ENCODE peak calls at places on chromosomes 13 and 19, in nine cellular contexts. K is lower lobe of right lung; G is stomach; W is NT2/D1; Z is transverse colon; N is lung; A is CD8-positive, alpha-beta memory T cell; L is heart right ventricle; S is IMR-90. O is an unnamed sample. For H3K27me3 and H3K36me3, the result is how much of the 10 kb centered on the place peaks cover.

GRCh38 chr19:15378529-15379082 is 981 bp downstream of the AKAP8 start:
- DNase-seq in G (peak), Z (peak), N (peak), K (peak), S (peak), A (peak), W (peak), L (no peak), O (peak)

GRCh38 chr13:25659091-25659502 is 287.3 kb downstream of the ATP8A2 start:
- DNase-seq in G (peak), L (no peak), N (no peak), A (no peak), W (no peak), Z (no peak), S (no peak), K (no peak), O (peak)

GRCh38 chr13:60226507-60226906 is 62.8 kb upstream of the DIAPH3 start:
- DNase-seq in W (no peak), A (no peak), N (no peak), G (no peak), L (no peak), Z (peak), S (peak), K (no peak), O (peak)

GRCh38 chr13:50909605-50910482 is at the start of gene RNASEH2B:
- DNase-seq in K (peak), N (peak), Z (peak), G (peak), S (peak), W (no peak), L (peak), A (peak), O (peak)

GRCh38 chr13:101025925-101026324 is 351.3 kb upstream of the TMTC4 start:
- DNase-seq in S (no peak), K (no peak), A (no peak), Z (no peak), N (no peak), W (no peak), L (no peak), G (no peak), O (no peak)

GRCh38 chr13:46053162-46054012 is 841 bp upstream of the ZC3H13 start:
- DNase-seq in W (no peak), K (no peak), A (no peak), G (no peak), Z (no peak), S (no peak), L (no peak), N (no peak), O (no peak)

GRCh38 chr19:17405250-17406038 is at the start of gene BST2:
- DNase-seq in W (no peak), S (peak), A (peak), K (peak), L (peak), Z (peak), G (peak), N (peak), O (no peak)

GRCh38 chr13:36530050-36530789 is 97.9 kb downstream of the CCNA1 start:
- DNase-seq in W (no peak), G (no peak), A (no peak), L (no peak), Z (no peak), K (peak), S (no peak), N (peak), O (peak)

GRCh38 chr19:48614436-48615144 is at the start of gene FAM83E:
- DNase-seq in Z (peak), S (no peak), W (no peak), A (no peak), K (peak), G (peak), N (peak), L (no peak), O (peak)

GRCh38 chr19:40603071-40603718 is 2.0 kb downstream of the LTBP4 start:
- DNase-seq in A (no peak), G (no peak), W (no peak), S (peak), L (no peak), N (no peak), K (no peak), Z (no peak), O (peak)

GRCh38 chr19:40598918-40599307 is 2.3 kb upstream of the LTBP4 start:
- DNase-seq in W (no peak), K (no peak), L (no peak), S (no peak), A (no peak), N (no peak), Z (no peak), G (no peak), O (no peak)

GRCh38 chr19:40599331-40600085 is 1.7 kb upstream of the LTBP4 start:
- DNase-seq in A (no peak), G (no peak), K (no peak), N (no peak), L (peak), W (no peak), S (no peak), Z (no peak), O (peak)

GRCh38 chr19:40600086-40600917 is 867 bp upstream of the LTBP4 start:
- DNase-seq in Z (no peak), G (no peak), S (no peak), N (no peak), L (peak), A (no peak), W (no peak), K (no peak), O (no peak)

DNA sequence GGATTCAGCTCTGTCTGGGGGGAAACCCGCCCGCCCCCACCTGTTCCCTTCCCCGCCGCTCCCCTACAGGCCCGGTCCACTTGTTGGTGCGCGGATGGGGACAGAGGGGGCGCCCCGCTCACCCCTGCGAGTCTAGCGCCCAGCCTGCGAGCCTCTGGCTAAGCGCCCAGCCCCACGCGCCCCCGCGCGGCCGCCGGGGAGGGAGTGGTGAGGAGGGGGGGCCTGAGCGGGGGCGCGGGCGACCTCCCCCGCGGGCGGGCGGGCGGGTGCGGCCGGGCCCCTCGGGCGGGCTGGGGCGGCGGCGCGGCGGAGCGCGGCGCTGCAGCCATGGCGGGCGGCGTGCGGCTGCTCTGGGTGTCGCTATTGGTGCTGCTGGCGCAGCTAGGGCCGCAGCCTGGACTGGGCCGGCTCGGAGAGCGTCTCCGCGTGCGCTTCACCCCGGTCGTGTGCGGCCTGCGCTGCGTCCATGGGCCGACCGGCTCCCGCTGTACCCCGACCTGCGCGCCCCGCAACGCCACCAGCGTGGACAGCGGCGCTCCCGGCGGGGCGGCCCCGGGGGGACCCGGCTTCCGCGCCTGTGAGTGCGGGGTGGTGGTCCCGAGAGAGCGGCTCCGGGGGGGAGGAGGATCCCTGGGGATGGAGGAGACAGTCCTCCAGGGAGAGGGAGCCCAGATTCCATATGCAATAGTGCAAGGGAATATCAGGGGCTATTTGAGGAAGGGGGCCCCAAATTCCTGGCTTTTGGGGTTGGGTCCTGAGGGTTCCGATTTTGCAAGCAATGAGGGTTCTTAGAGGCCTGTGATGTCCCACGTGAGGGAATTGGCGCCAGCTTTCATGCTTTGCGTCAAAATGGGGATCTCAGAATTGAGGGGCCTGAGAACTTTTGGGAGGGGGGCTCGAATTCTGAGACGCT is at the start of gene LTBP4:
- DNase-seq in G (no peak), N (peak), Z (peak), L (peak), K (no peak), W (no peak), S (no peak), A (no peak), O (no peak)
- H3K27me3 ChIP-seq in G (under half), N (under half), Z (half or more), L (under half), K (half or more), W (under half), S (under half), A (under half), O (under half)

DNA sequence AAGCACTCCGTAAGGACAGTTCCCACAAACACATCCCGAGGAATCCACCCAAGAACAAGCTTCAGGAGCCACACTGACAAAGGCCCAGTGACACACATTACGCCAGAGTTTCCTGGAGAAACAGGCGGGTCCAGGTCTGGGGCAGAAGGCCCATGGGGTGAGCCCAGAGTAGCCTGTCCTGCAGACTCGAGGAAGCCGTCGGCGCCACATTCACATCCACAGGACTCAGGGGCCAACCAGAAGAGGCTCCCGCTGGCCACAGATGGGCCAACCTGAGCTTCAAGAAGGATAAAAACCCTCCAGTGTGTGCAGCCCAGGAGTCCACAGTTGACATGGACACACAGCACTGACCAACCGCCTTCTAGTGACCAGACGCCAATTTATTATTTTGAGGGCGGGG is 31.3 kb downstream of the GRTP1 start:
- DNase-seq in L (no peak), K (peak), A (no peak), W (no peak), N (no peak), S (no peak), Z (no peak), G (no peak), O (no peak)
- H3K36me3 ChIP-seq in L (under half), K (under half), A (under half), W (under half), N (under half), S (under half), Z (under half), G (under half), O (under half)

GRCh38 chr19:54393381-54393780 is 21.9 kb upstream of the TTYH1 start:
- DNase-seq in G (no peak), K (no peak), A (no peak), S (no peak), N (no peak), Z (no peak), L (no peak), W (no peak), O (no peak)
- H3K27me3 ChIP-seq in G (under half), K (under half), A (under half), S (under half), N (under half), Z (under half), L (under half), W (under half), O (under half)

GRCh38 chr19:45825263-45825605 is 10.1 kb upstream of the RSPH6A start:
- DNase-seq in W (no peak), K (no peak), N (no peak), A (no peak), L (no peak), G (no peak), S (no peak), Z (no peak), O (no peak)

GRCh38 chr19:45824041-45824471 is 8.9 kb upstream of the RSPH6A start:
- DNase-seq in G (peak), K (no peak), S (no peak), Z (no peak), N (no peak), W (no peak), L (no peak), A (no peak), O (peak)

GRCh38 chr19:45823182-45823581 is 8.1 kb upstream of the RSPH6A start:
- DNase-seq in N (no peak), S (no peak), W (no peak), Z (no peak), L (no peak), G (no peak), K (no peak), A (no peak), O (no peak)

GRCh38 chr19:45825917-45826893 is 11.1 kb upstream of the RSPH6A start:
- DNase-seq in W (no peak), N (no peak), Z (no peak), K (no peak), A (no peak), L (no peak), S (no peak), G (no peak), O (no peak)

DNA sequence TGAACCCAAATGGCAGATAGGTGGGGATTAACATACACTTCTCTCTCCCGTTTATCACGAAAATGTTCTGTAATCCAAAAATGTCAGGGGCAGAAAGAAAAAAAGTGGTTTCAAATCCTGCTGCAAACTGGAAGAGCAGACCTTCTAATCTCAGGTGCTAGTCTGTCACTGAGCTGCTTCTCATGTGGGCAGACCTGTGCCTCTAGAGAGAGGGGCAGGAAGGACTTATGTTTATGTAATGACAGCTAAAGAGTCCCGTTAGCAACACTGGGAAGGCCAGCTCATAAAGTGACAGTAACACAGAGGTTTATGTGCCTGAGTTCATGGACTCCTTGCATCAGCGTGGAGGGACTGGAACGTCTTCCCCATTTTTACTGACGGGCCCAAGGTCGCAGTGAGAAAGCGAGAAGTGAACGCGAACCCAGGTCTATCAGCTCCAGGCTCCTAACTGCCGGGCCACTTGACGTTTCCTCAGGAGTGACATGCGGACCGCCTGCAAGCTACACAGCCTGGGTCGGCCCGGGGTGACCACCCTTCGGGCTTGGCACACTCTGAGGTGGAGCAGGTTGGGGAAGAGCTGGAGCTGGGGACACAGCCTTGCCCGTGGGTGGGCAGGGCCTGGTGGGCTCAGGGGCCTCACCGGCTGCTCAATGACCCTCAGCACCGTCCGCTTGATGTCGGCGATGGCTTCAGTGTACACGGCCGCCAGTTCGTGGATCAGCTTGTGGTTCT is 9.6 kb upstream of the RSPH6A start:
- DNase-seq in Z (no peak), L (no peak), K (no peak), N (no peak), G (no peak), W (no peak), S (no peak), A (no peak), O (no peak)
- H3K36me3 ChIP-seq in Z (under half), L (under half), K (half or more), N (half or more), G (half or more), W (half or more), S (half or more), A (under half), O (half or more)